ENCODE peak calls at places on chromosomes 7 and 10, in four cellular contexts. O, W, G and E are unnamed samples. For H3K4me1, the result is how much of the 10 kb centered on the place peaks cover.

GRCh38 chr7:40676220-40676619 is 541.4 kb downstream of the SUGCT start:
- DNase-seq in O (no peak), W (no peak), G (no peak), E (no peak)

GRCh38 chr10:71383972-71384687 is 12.6 kb upstream of the CDH23 start:
- DNase-seq in W (peak), G (peak), O (peak), E (peak)

GRCh38 chr10:124906551-124907001 is 35.3 kb upstream of the ZRANB1 start:
- DNase-seq in G (no peak), O (no peak), W (no peak), E (no peak)

GRCh38 chr7:148699772-148700629 is 1.3 kb downstream of the CUL1 start:
- DNase-seq in W (no peak), G (no peak), O (no peak), E (no peak)

GRCh38 chr10:49748006-49748405 is 14.1 kb downstream of the OGDHL start:
- DNase-seq in O (peak), W (no peak), G (no peak), E (no peak)

GRCh38 chr7:27339478-27339877 is 96.9 kb downstream of the EVX1 start:
- DNase-seq in W (no peak), O (no peak), G (no peak), E (no peak)

GRCh38 chr7:44729949-44730590 is 18.6 kb upstream of the ZMIZ2 start:
- DNase-seq in O (peak), G (no peak), W (no peak), E (no peak)

GRCh38 chr7:17131060-17131345 is 167.4 kb upstream of the AHR start:
- DNase-seq in O (no peak), W (no peak), G (no peak), E (no peak)

GRCh38 chr10:91271886-91272285 is 51.4 kb downstream of the PCGF5 start:
- DNase-seq in G (no peak), O (no peak), W (no peak), E (no peak)

GRCh38 chr7:1597791-1598190 is 28.0 kb upstream of the PSMG3 start:
- DNase-seq in O (no peak), W (no peak), G (no peak), E (no peak)

GRCh38 chr10:91380873-91381561 is 29.1 kb upstream of the HECTD2 start:
- DNase-seq in G (no peak), W (no peak), O (no peak), E (no peak)

GRCh38 chr10:46229144-46229563 is 57.6 kb upstream of the ANTXRL start:
- DNase-seq in G (peak), W (peak), O (peak), E (no peak)

GRCh38 chr10:93066544-93066913 is 5.9 kb downstream of the CYP26C1 start:
- DNase-seq in W (no peak), G (no peak), O (no peak), E (no peak)

DNA sequence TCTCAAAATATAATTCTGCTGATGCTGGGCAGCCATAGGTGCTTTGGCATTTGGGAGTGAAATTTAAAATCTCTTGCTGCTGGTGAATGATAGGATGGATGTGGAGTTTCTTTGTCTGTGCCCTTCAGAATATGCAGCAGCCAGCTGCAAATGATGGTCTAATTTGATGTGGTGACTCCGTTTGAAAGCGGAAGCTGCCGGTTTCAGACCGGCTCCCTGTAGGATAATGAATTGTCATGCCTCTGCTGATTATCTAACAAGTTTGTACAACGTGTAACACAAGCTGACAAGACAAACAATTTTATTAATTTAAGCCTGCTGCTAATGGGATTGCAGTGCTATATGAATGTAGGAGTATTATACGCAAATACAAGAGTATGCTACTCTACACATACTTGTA is 103.5 kb downstream of the SND1 start:
- DNase-seq in W (no peak), O (no peak), G (no peak), E (no peak)
- TF ChIP-seq POLR2A in W (no peak), O (no peak), G (no peak), E (no peak)

DNA sequence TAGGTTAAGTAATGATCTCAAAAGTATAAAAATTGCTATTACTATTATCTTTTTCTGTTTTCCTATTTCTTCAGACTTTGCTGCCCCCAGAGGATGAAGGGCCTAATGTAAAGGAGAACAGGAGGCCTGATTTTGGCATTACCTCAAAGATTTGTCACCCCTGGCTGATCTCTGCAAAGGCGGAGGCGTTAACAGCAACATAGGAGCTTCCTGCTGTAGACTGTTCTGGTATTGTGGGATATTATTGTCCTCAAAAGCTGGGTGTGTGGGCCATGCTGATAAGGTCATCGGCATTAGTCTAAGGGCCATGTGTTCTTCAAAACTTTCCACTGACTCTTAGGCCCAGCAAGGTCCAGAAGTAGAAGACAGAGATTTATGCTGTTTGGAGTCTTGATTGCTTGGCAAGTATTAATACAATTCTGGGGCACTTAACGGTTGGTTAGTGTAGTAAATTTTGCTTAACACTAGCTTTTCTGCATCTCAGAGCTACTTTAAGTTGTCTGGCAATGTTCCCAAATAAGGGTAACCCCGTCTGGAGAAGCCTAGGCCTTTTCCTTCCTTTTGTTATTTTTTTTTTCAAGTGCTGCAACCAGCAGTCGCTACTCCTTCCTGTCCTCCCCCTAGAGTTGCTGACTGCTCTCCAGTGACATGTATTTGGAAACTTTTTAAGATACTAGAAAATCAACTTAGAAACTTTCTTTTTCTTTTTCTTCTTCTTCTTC is 14.0 kb upstream of the ENTPD1 start:
- DNase-seq in G (no peak), W (no peak), O (no peak), E (no peak)
- TF ChIP-seq CTCF in G (no peak), W (no peak), O (peak), E (no peak)

GRCh38 chr10:110918269-110918632 is 729 bp downstream of the BBIP1 start:
- DNase-seq in W (peak), G (peak), O (no peak), E (peak)
- H3K4me1 ChIP-seq in W (under half), G (under half), O (under half), E (under half)

DNA sequence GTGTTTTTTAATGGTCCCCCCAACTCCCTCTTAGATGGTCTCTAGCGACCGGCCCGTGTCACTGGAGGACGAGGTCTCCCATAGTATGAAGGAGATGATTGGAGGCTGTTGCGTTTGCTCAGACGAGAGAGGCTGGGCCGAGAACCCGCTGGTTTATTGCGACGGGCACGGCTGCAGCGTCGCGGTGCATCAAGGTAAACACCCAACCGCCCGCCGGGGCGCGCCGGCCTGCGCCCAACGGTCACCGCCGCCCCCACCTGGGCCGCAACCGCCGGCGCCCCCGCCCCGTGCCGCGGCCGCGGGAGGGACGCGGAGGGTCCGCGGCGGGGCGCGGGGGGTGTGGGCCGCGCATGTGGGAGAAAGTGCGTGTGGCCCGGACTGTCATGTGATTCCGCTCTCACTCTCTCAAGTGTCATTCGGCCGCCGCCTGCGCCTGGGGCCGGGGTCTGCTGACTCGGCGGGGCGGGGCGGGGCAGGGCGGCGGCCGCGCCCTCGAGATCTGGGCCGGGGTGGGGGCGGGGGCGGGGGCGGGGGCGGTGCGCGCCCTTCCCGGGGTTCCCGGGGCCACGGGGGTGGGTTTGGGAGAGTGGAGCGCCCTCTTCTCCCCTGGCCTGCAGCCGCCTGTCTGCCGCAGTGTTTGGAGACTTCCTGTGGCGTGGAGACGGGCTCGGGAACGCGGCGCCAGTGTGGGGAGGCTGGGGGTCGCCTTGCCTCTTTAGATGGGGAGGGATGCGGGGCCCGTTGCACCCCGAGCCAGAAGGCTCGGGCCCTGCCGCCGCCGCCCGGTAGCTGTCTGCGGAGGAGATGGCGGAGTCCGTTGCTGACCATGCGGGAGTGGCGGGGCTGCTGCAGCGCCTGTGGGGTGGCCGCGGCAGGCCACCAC is 820 bp downstream of the MLLT10 start:
- DNase-seq in G (peak), W (peak), O (peak), E (peak)
- TF ChIP-seq POLR2A in G (no peak), W (no peak), O (no peak), E (no peak)